ENCODE peak calls at places on chromosome 18, in four cellular contexts. T is endothelial cell, N is H9, P is ovary. S is an unnamed sample.

GRCh38 chr18:34543356-34543755 is 166.7 kb upstream of the DTNA start:
- DNase-seq in T (no peak), N (no peak), P (no peak), S (no peak)

GRCh38 chr18:7512326-7512725 is 54.8 kb upstream of the PTPRM start:
- DNase-seq in T (no peak), N (no peak), P (no peak), S (no peak)

GRCh38 chr18:77081387-77081773 is 51.2 kb downstream of the MBP start:
- DNase-seq in T (no peak), N (no peak), P (no peak), S (no peak)

GRCh38 chr18:79395761-79396404 is at the start of gene NFATC1:
- DNase-seq in T (peak), N (peak), P (peak), S (peak)

GRCh38 chr18:49050462-49050861 is 99.7 kb upstream of the SMAD7 start:
- DNase-seq in T (no peak), N (no peak), P (no peak), S (no peak)

GRCh38 chr18:2897015-2897414 is 50.2 kb downstream of the EMILIN2 start:
- DNase-seq in T (no peak), N (no peak), P (no peak), S (no peak)

GRCh38 chr18:61575419-61575818 is 242.2 kb downstream of the CDH20 start:
- DNase-seq in T (no peak), N (no peak), P (no peak), S (no peak)

GRCh38 chr18:57583297-57583835 is 3.1 kb downstream of the FECH start:
- DNase-seq in T (no peak), N (no peak), P (no peak), S (no peak)

GRCh38 chr18:13236411-13236810 is 17.9 kb downstream of the LDLRAD4 start:
- DNase-seq in T (no peak), N (no peak), P (no peak), S (no peak)

GRCh38 chr18:75264195-75264594 is 53.6 kb downstream of the TSHZ1 start:
- DNase-seq in T (no peak), N (no peak), P (no peak), S (no peak)

GRCh38 chr18:26181343-26181826 is 44.9 kb upstream of the TAF4B start:
- DNase-seq in T (no peak), N (no peak), P (no peak), S (no peak)

GRCh38 chr18:26190506-26190905 is 35.7 kb upstream of the TAF4B start:
- DNase-seq in T (no peak), N (no peak), P (no peak), S (no peak)

GRCh38 chr18:26185267-26185666 is 41.0 kb upstream of the TAF4B start:
- DNase-seq in T (no peak), N (no peak), P (no peak), S (no peak)
- TF ChIP-seq CTCF in T (peak), N (peak), P (no peak), S (no peak)

GRCh38 chr18:23503038-23503966 is at the start of gene RMC1:
- DNase-seq in T (peak), N (peak), P (peak), S (peak)
- TF ChIP-seq CTCF in T (no peak), N (no peak), P (peak), S (no peak)

DNA sequence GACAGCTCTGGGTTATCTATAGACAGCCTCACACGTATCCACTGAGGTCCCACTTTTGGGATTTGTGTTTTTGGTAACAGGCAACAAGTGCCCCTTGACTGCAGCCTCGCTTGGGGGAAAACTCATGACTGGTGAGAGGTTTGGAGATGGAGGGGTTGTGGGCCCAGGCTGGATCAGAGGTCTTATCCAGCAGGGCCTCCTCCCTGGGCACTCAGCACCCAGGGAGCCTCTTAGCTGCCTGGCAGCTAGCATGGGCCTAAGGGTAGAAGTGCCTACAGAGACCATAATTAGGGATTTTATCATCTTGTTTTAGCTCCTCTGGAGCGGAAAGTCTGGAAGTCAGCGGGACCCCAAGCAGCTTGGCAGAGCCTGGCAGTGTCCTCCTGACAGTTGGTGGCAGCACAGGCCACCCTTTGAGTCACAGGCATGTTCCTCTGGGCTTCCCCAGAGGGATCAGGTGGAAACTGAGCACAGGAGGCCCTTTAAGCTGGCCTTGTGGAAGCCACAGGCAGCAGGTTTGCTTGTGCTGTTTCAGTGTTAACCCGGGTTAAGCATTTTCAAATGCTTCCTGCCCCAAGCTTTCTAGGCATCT is 143.1 kb downstream of the KCTD1 start:
- DNase-seq in T (no peak), N (peak), P (no peak), S (peak)
- TF ChIP-seq CTCF in T (no peak), N (peak), P (no peak), S (no peak)

DNA sequence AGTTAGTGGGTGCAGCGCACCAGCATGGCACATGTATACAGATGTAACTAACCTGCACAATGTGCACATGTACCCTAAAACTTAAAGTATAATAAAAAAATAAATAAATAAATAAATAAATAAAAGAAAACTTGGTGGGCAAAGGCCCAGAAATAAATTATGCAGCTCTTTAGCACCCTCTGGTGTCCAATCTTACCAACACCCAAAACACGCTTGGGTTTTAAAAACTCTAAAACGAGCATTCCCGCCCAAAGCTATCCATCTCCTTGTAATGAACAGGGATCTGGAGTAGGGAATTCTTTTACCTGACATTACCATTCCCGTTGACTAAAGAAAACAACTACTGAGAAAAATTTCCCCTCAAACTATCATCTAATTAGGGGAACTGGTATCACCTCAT is 2005.9 kb upstream of the CELF4 start:
- DNase-seq in T (peak), N (no peak), P (no peak), S (no peak)
- TF ChIP-seq CTCF in T (peak), N (peak), P (no peak), S (peak)

DNA sequence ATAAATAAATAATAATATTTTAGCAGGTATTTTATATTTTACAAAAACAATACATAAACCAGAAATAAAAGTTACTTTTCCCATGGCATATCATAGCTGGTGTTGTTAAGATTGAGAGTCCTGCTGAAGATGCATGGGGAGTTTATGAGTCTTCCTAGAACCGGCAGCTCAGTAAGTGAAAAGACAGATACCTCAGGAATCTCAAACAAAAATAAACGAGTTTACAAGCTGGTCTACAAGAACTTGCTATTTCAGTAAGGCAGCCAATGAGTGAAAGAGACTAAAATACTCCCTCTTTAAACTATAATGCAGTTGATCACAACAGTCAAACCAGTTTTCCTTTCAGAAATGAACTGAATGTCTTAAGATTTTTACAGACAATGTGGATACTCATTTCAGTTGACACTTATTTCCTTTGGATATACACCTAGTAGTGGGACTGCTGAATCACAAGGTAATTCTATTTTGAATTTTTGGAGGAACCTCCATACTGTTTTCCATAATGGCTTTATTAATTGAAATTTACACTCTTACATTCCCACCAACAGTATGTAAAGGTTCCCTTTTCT is 8.9 kb downstream of the GAREM1 start:
- DNase-seq in T (no peak), N (no peak), P (no peak), S (no peak)
- TF ChIP-seq CTCF in T (peak), N (peak), P (no peak), S (no peak)

S was measured in nephron progenitor cell.